ENCODE peak calls at places on chromosomes 1 and 21, in seven cellular contexts. H is amygdala, W is HuH-7, B is fibroblast of villous mesenchyme, G is GM04503, X is body of pancreas, Q is ovary. R is an unnamed sample.

GRCh38 chr1:183019860-183020259 is 3.4 kb upstream of the LAMC1 start:
- DNase-seq in H (no peak), W (no peak), B (no peak), G (no peak), X (peak), Q (no peak), R (no peak)

GRCh38 chr21:42109873-42110525 is 38.9 kb downstream of the UMODL1 start:
- DNase-seq in H (no peak), W (no peak), B (no peak), G (no peak), X (no peak), Q (no peak), R (no peak)

GRCh38 chr1:241411056-241411775 is 54.2 kb upstream of the RGS7 start:
- DNase-seq in H (no peak), W (no peak), B (peak), G (peak), X (no peak), Q (no peak), R (no peak)

GRCh38 chr1:11198851-11199628 is 9.9 kb downstream of the ANGPTL7 start:
- DNase-seq in H (peak), W (no peak), B (no peak), G (no peak), X (no peak), Q (no peak), R (no peak)

GRCh38 chr1:235511470-235512240 is 7.4 kb upstream of the B3GALNT2 start:
- DNase-seq in H (no peak), W (no peak), B (no peak), G (no peak), X (no peak), Q (no peak), R (peak)

GRCh38 chr1:176241385-176242015 is 34.4 kb upstream of the COP1 start:
- DNase-seq in H (no peak), W (no peak), B (peak), G (peak), X (no peak), Q (no peak), R (no peak)

GRCh38 chr21:25551548-25551947 is 55.7 kb downstream of the MRPL39 start:
- DNase-seq in H (no peak), W (no peak), B (no peak), G (no peak), X (no peak), Q (no peak), R (no peak)

GRCh38 chr21:14215971-14216621 is at the start of gene RBM11:
- DNase-seq in H (peak), W (peak), B (peak), G (no peak), X (peak), Q (peak), R (peak)

GRCh38 chr1:218686258-218686657 is 341.1 kb downstream of the TGFB2 start:
- DNase-seq in H (no peak), W (no peak), B (peak), G (peak), X (no peak), Q (no peak), R (no peak)